ENCODE peak calls at places on chromosome 14, in four cellular contexts. One of them, this sample, is unnamed.
A peak's percentile ranks its signal among the peaks of the same experiment; 100 is the strongest.

GRCh38 chr14:35384386-35385041 is 20.0 kb downstream of the NFKBIA start:
- DNase-seq in H1: no peak
- DNase-seq in SK-N-SH: no peak
- DNase-seq in HCT116: no peak
- DNase-seq in this sample: peak; percentile 99

GRCh38 chr14:69853774-69854173 is 25.4 kb upstream of the SMOC1 start:
- DNase-seq in HCT116: no peak
- DNase-seq in SK-N-SH: no peak
- DNase-seq in H1: no peak
- DNase-seq in this sample: no peak

GRCh38 chr14:57714487-57714899 is 151.4 kb downstream of the SLC35F4 start:
- DNase-seq in SK-N-SH: no peak
- DNase-seq in HCT116: no peak
- DNase-seq in H1: no peak
- DNase-seq in this sample: no peak

GRCh38 chr14:73746540-73747385 is 32.6 kb upstream of the PNMA1 start:
- DNase-seq in H1: no peak
- DNase-seq in HCT116: no peak
- DNase-seq in SK-N-SH: peak; percentile 70
- DNase-seq in this sample: no peak

GRCh38 chr14:29459967-29460366 is 467.7 kb downstream of the PRKD1 start:
- DNase-seq in H1: no peak
- DNase-seq in SK-N-SH: no peak
- DNase-seq in HCT116: no peak
- DNase-seq in this sample: no peak

GRCh38 chr14:101351769-101352168 is 209.5 kb upstream of the DIO3 start:
- DNase-seq in SK-N-SH: no peak
- DNase-seq in H1: no peak
- DNase-seq in HCT116: no peak
- DNase-seq in this sample: no peak

GRCh38 chr14:95527392-95528002 is 7.4 kb upstream of the GLRX5 start:
- DNase-seq in H1: no peak
- DNase-seq in HCT116: no peak
- DNase-seq in SK-N-SH: peak; percentile 59
- DNase-seq in this sample: peak; percentile 84

GRCh38 chr14:50768220-50768619 is 62.7 kb downstream of the NIN start:
- DNase-seq in HCT116: no peak
- DNase-seq in H1: no peak
- DNase-seq in SK-N-SH: peak; percentile 55
- DNase-seq in this sample: no peak

GRCh38 chr14:37013116-37013515 is 159.3 kb downstream of the SLC25A21 start:
- DNase-seq in SK-N-SH: no peak
- DNase-seq in H1: no peak
- DNase-seq in HCT116: no peak
- DNase-seq in this sample: no peak

GRCh38 chr14:53327716-53328115 is 174.6 kb upstream of the DDHD1 start:
- DNase-seq in SK-N-SH: no peak
- DNase-seq in H1: no peak
- DNase-seq in HCT116: no peak
- DNase-seq in this sample: peak; percentile 69

GRCh38 chr14:23324455-23324846 is 3.2 kb downstream of the PABPN1 start:
- DNase-seq in HCT116: no peak
- DNase-seq in SK-N-SH: no peak
- DNase-seq in H1: no peak
- DNase-seq in this sample: no peak

GRCh38 chr14:82451675-82452074 is 918.0 kb upstream of the SEL1L start:
- DNase-seq in SK-N-SH: no peak
- DNase-seq in H1: no peak
- DNase-seq in HCT116: no peak
- DNase-seq in this sample: no peak

GRCh38 chr14:73209943-73210342 is 27.4 kb upstream of the PAPLN start:
- DNase-seq in SK-N-SH: no peak
- DNase-seq in H1: no peak
- DNase-seq in HCT116: no peak
- DNase-seq in this sample: peak; percentile 67

GRCh38 chr14:71722885-71723284 is 209.3 kb upstream of the RGS6 start:
- DNase-seq in SK-N-SH: no peak
- DNase-seq in HCT116: no peak
- DNase-seq in H1: no peak
- DNase-seq in this sample: no peak

GRCh38 chr14:59248170-59248569 is 59.7 kb downstream of the DAAM1 start:
- DNase-seq in SK-N-SH: no peak
- DNase-seq in H1: no peak
- DNase-seq in HCT116: no peak
- DNase-seq in this sample: no peak

GRCh38 chr14:55398679-55399078 is 13.0 kb downstream of the ATG14 start:
- DNase-seq in SK-N-SH: no peak
- DNase-seq in H1: no peak
- DNase-seq in HCT116: peak; percentile 73
- DNase-seq in this sample: peak; percentile 99

GRCh38 chr14:69711471-69712216 is 55.3 kb upstream of the SRSF5 start:
- DNase-seq in HCT116: no peak
- DNase-seq in SK-N-SH: no peak
- DNase-seq in H1: no peak
- DNase-seq in this sample: no peak

GRCh38 chr14:102236026-102236425 is 68.9 kb downstream of the MOK start:
- DNase-seq in SK-N-SH: no peak
- DNase-seq in H1: no peak
- DNase-seq in HCT116: no peak
- DNase-seq in this sample: no peak

GRCh38 chr14:96470331-96470730 is 31.9 kb upstream of the PAPOLA start:
- DNase-seq in HCT116: peak; percentile 8
- DNase-seq in SK-N-SH: no peak
- DNase-seq in H1: no peak
- DNase-seq in this sample: no peak

GRCh38 chr14:29927596-29928341 is at the start of gene PRKD1:
- DNase-seq in H1: no peak
- DNase-seq in HCT116: no peak
- DNase-seq in SK-N-SH: peak; percentile 83
- DNase-seq in this sample: peak; percentile 62

GRCh38 chr14:69650948-69651369 is 39.6 kb downstream of the SUSD6 start:
- DNase-seq in H1: no peak
- DNase-seq in SK-N-SH: no peak
- DNase-seq in HCT116: no peak
- DNase-seq in this sample: no peak

GRCh38 chr14:28704153-28704552 is 62.4 kb upstream of the FOXG1 start:
- DNase-seq in HCT116: no peak
- DNase-seq in SK-N-SH: no peak
- DNase-seq in H1: no peak
- DNase-seq in this sample: no peak

GRCh38 chr14:70698288-70698687 is 56.6 kb downstream of the TTC9 start:
- DNase-seq in H1: no peak
- DNase-seq in HCT116: no peak
- DNase-seq in SK-N-SH: no peak
- DNase-seq in this sample: peak; percentile 19

GRCh38 chr14:72907327-72907826 is 13.5 kb upstream of the DPF3 start:
- DNase-seq in H1: no peak
- DNase-seq in SK-N-SH: no peak
- DNase-seq in HCT116: no peak
- DNase-seq in this sample: no peak

GRCh38 chr14:78972440-78972839 is 802.3 kb downstream of the NRXN3 start:
- DNase-seq in HCT116: no peak
- DNase-seq in SK-N-SH: no peak
- DNase-seq in H1: no peak
- DNase-seq in this sample: no peak

GRCh38 chr14:43247877-43248276 is 1259.2 kb downstream of the FSCB start:
- DNase-seq in SK-N-SH: no peak
- DNase-seq in HCT116: no peak
- DNase-seq in H1: no peak
- DNase-seq in this sample: no peak

DNA sequence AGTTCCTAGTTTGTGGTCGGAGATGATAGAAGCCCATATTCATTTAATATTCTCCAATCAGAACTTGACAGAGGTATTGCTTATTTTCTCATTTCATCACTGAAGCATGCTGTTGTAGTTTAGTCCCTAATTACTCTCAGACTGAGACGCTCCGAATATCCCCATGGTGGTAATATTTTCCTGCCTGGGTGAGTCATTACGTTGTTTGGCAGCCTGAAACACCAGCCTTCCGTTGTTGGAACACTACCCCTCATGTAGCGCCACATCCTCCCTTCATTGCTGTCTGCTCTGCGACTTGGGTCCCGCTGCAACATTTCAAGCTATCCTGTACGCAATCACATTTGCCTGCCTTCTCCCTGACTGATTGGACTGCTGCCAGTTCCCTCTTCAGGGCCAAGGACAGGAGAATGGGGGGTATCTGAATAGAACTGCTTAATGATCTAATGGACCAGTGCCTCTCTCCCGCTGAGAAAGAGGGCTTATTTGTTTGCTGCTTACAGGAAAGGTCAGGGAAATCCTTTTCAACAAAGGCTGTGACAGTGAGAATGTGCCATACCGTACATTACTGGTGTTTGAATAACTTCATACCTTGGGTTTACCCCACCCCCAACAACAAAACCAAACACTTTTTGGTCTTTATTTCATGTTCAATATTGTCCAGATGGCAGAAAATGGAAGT is 369.2 kb downstream of the NPAS3 start:
- DNase-seq in H1: no peak
- DNase-seq in HCT116: no peak
- DNase-seq in SK-N-SH: peak; percentile 27
- DNase-seq in this sample: no peak
- TF ChIP-seq RAD21 in H1: no peak
- TF ChIP-seq RAD21 in HCT116: no peak
- TF ChIP-seq RAD21 in SK-N-SH: no peak
- TF ChIP-seq RAD21 in this sample: no peak

DNA sequence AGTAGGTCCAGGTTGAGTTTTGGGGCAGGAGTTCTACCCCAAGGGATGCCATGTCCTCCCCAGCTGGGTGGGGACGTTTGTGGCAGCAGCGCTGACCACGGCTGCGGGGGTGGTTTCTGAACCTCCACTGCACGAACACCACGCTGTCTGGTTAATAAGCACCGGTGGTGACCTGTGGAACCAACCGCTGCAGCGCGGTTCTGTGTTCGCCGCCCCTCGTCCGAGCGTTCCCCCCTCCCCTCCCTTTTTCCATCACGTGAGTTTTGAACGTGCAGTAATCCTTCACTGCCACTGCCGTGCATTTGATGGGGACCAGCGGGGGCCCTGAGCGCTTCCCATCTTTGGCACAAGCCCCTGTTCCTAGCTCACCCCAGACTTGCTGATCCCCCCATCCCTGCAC is 6.4 kb upstream of the ADSS1 start:
- DNase-seq in SK-N-SH: no peak
- DNase-seq in HCT116: no peak
- DNase-seq in H1: no peak
- DNase-seq in this sample: no peak
- TF ChIP-seq RAD21 in SK-N-SH: no peak
- TF ChIP-seq RAD21 in HCT116: no peak
- TF ChIP-seq RAD21 in H1: no peak
- TF ChIP-seq RAD21 in this sample: no peak

DNA sequence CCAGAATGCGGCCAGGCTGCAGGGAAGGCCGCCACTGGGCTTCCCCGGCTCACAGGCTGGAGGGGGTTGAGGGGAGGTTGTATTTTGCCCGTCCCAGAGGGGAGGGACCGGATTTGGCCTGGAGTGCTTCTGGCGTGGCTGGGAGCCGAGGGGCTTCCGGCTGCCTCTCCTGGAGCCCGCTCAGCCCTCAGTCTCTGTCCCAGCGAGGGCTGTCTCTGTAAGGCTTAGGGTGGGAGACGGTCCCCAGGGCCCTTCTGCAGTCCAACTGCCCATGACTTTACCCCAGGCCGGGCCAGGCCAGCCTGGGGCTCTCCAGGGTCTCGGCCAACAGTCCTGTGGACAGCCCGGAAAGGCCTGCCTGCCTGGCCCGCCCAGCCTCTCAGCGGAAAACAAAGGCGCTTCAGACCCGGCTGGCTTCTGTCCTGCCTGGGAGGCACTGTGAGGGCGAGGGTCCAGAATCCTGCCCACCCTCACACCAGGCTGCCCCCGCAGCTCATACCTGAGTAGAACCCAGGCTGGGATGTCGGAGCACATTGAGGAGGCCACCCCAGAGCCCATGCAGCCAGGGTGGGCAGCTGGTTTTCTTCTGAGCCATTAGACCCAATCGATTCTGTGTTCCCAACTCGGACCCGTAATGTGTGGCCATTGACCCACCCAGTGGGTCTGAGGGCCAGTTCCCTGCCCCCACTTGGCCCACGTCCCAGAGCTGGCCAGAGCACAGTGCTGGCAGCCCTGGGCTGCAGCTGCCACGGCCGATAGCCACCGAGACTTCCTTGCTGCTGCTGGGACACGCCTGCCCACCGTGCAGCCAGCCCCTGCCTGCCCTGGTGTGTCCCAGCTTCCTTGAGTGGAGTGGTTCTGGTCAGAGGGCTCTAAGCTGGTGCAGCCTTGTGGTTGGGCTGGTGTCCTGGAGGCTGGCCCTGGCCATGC is 1.6 kb downstream of the CRIP2 start:
- DNase-seq in SK-N-SH: peak; percentile 86
- DNase-seq in HCT116: no peak
- DNase-seq in H1: no peak
- DNase-seq in this sample: peak; percentile 18
- TF ChIP-seq RAD21 in SK-N-SH: no peak
- TF ChIP-seq RAD21 in HCT116: no peak
- TF ChIP-seq RAD21 in H1: no peak
- TF ChIP-seq RAD21 in this sample: no peak

DNA sequence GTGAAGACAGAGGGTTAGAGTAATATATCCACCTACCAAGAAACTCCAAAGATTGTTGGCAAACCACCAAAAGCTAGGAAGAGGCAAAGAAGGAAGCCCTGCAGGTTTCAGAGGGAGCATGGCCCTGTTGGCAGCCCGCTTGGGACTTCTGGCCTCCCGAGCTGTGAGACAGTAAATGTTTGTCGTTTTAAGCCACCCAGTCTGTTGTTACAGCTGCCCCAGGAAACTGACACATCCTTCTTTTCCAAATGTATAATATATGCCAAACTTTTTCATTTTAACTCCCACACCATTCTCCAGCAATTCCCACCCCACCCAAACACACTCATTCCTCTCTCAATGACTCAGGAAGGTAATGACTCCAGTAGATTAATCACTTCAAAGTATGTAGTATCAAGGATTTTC is 74.0 kb downstream of the RPS29 start:
- DNase-seq in SK-N-SH: no peak
- DNase-seq in H1: no peak
- DNase-seq in HCT116: peak; percentile 16
- DNase-seq in this sample: peak; percentile 79
- TF ChIP-seq RAD21 in SK-N-SH: no peak
- TF ChIP-seq RAD21 in H1: no peak
- TF ChIP-seq RAD21 in HCT116: no peak
- TF ChIP-seq RAD21 in this sample: no peak

GRCh38 chr14:100246809-100247428 is 8.0 kb downstream of the YY1 start:
- DNase-seq in HCT116: peak; percentile 48
- DNase-seq in SK-N-SH: peak; percentile 74
- DNase-seq in H1: no peak
- DNase-seq in this sample: peak; percentile 47
- TF ChIP-seq RAD21 in HCT116: peak; percentile 53
- TF ChIP-seq RAD21 in SK-N-SH: peak; percentile 52
- TF ChIP-seq RAD21 in H1: no peak
- TF ChIP-seq RAD21 in this sample: peak; percentile 48

This sample was measured in IMR-90.